ENCODE peak calls at places on chromosome 20, in ten cellular contexts. X, Z, J, R, V, U, H, S, M and G are unnamed samples. For H3K9me3, the result is how much of the 10 kb centered on the place peaks cover.

GRCh38 chr20:37615507-37616425 is 78.1 kb upstream of the CTNNBL1 start:
- DNase-seq in X (no peak), Z (no peak), J (peak), R (no peak), V (peak), U (no peak), H (no peak), S (peak), M (no peak), G (no peak)

GRCh38 chr20:51402201-51402600 is 140.3 kb downstream of the NFATC2 start:
- DNase-seq in X (peak), Z (peak), J (peak), R (no peak), V (no peak), U (no peak), H (no peak), S (peak), M (no peak), G (no peak)

GRCh38 chr20:23625236-23625964 is 12.4 kb downstream of the CST3 start:
- DNase-seq in X (no peak), Z (no peak), J (no peak), R (no peak), V (no peak), U (no peak), H (no peak), S (no peak), M (no peak), G (no peak)

GRCh38 chr20:33275215-33275614 is 7.8 kb upstream of the BPIFB1 start:
- DNase-seq in X (no peak), Z (no peak), J (no peak), R (no peak), V (no peak), U (no peak), H (no peak), S (no peak), M (no peak), G (no peak)

GRCh38 chr20:63007722-63008488 is 1.1 kb upstream of the BHLHE23 start:
- DNase-seq in X (no peak), Z (no peak), J (no peak), R (no peak), V (no peak), U (no peak), H (no peak), S (no peak), M (no peak), G (no peak)

GRCh38 chr20:24492031-24492607 is 22.7 kb downstream of the SYNDIG1 start:
- DNase-seq in X (no peak), Z (no peak), J (no peak), R (no peak), V (no peak), U (no peak), H (no peak), S (no peak), M (no peak), G (no peak)

GRCh38 chr20:53154540-53154939 is 182.4 kb downstream of the TSHZ2 start:
- DNase-seq in X (no peak), Z (no peak), J (no peak), R (no peak), V (no peak), U (no peak), H (no peak), S (peak), M (no peak), G (no peak)

GRCh38 chr20:62190639-62191411 is 8.0 kb downstream of the MTG2 start:
- DNase-seq in X (no peak), Z (no peak), J (no peak), R (no peak), V (no peak), U (no peak), H (no peak), S (no peak), M (no peak), G (no peak)

GRCh38 chr20:62285722-62286121 is 17.1 kb upstream of the ADRM1 start:
- DNase-seq in X (no peak), Z (no peak), J (no peak), R (no peak), V (no peak), U (no peak), H (no peak), S (no peak), M (peak), G (no peak)

GRCh38 chr20:56786503-56786902 is 157.4 kb downstream of the TFAP2C start:
- DNase-seq in X (no peak), Z (no peak), J (no peak), R (no peak), V (no peak), U (no peak), H (no peak), S (no peak), M (no peak), G (no peak)

GRCh38 chr20:32564921-32565734 is 20.0 kb downstream of the NOL4L start:
- DNase-seq in X (no peak), Z (no peak), J (peak), R (no peak), V (no peak), U (no peak), H (no peak), S (no peak), M (peak), G (no peak)

GRCh38 chr20:34927736-34928135 is 27.9 kb downstream of the GSS start:
- DNase-seq in X (peak), Z (peak), J (no peak), R (no peak), V (peak), U (no peak), H (no peak), S (no peak), M (no peak), G (no peak)

GRCh38 chr20:59124326-59125029 is 39.1 kb upstream of the ZNF831 start:
- DNase-seq in X (no peak), Z (no peak), J (no peak), R (no peak), V (no peak), U (no peak), H (peak), S (no peak), M (no peak), G (no peak)

GRCh38 chr20:16974080-16974854 is 226.1 kb downstream of the OTOR start:
- DNase-seq in X (no peak), Z (no peak), J (no peak), R (peak), V (no peak), U (no peak), H (no peak), S (no peak), M (no peak), G (no peak)

GRCh38 chr20:58303547-58303946 is 6.0 kb upstream of the RAB22A start:
- DNase-seq in X (no peak), Z (no peak), J (no peak), R (no peak), V (no peak), U (no peak), H (no peak), S (no peak), M (no peak), G (no peak)

GRCh38 chr20:50110141-50111047 is 2.6 kb downstream of the UBE2V1 start:
- DNase-seq in X (no peak), Z (peak), J (peak), R (no peak), V (no peak), U (no peak), H (peak), S (peak), M (no peak), G (no peak)

GRCh38 chr20:33635341-33635740 is 26.8 kb upstream of the C20orf144 start:
- DNase-seq in X (no peak), Z (no peak), J (no peak), R (no peak), V (no peak), U (no peak), H (no peak), S (no peak), M (no peak), G (no peak)

GRCh38 chr20:967796-968742 is 34.0 kb downstream of the RSPO4 start:
- DNase-seq in X (peak), Z (no peak), J (no peak), R (no peak), V (no peak), U (no peak), H (no peak), S (peak), M (no peak), G (no peak)

GRCh38 chr20:25695532-25696383 is 895 bp downstream of the ZNF337 start:
- DNase-seq in X (no peak), Z (no peak), J (peak), R (no peak), V (no peak), U (no peak), H (peak), S (peak), M (no peak), G (no peak)

GRCh38 chr20:56788041-56788670 is 159.1 kb downstream of the TFAP2C start:
- DNase-seq in X (peak), Z (peak), J (peak), R (no peak), V (peak), U (no peak), H (peak), S (peak), M (no peak), G (no peak)

GRCh38 chr20:29419378-29419777 is 1838.1 kb upstream of the DEFB115 start:
- DNase-seq in X (no peak), Z (no peak), J (no peak), R (no peak), V (no peak), U (no peak), H (no peak), S (no peak), M (no peak), G (no peak)
- H3K9me3 ChIP-seq in X (under half), Z (under half), J (under half), R (under half), V (under half), U (under half), H (under half), S (under half), M (under half), G (under half)

GRCh38 chr20:31488171-31488570 is 13.1 kb downstream of the REM1 start:
- DNase-seq in X (no peak), Z (no peak), J (no peak), R (no peak), V (no peak), U (no peak), H (no peak), S (no peak), M (no peak), G (no peak)

GRCh38 chr20:31494131-31494530 is 19.0 kb downstream of the REM1 start:
- DNase-seq in X (peak), Z (peak), J (no peak), R (no peak), V (peak), U (no peak), H (peak), S (peak), M (no peak), G (no peak)

GRCh38 chr20:31489152-31489551 is 14.1 kb downstream of the REM1 start:
- DNase-seq in X (no peak), Z (no peak), J (no peak), R (no peak), V (no peak), U (no peak), H (no peak), S (no peak), M (no peak), G (no peak)

GRCh38 chr20:31485450-31486339 is 10.6 kb downstream of the REM1 start:
- DNase-seq in X (peak), Z (no peak), J (peak), R (peak), V (no peak), U (peak), H (peak), S (peak), M (peak), G (no peak)

GRCh38 chr20:31490752-31491151 is 15.7 kb downstream of the REM1 start:
- DNase-seq in X (no peak), Z (no peak), J (no peak), R (no peak), V (no peak), U (no peak), H (no peak), S (no peak), M (no peak), G (no peak)
- H3K9me3 ChIP-seq in X (under half), Z (under half), J (under half), R (under half), V (under half), U (under half), H (under half), S (under half), M (under half), G (under half)

GRCh38 chr20:11468880-11469279 is 448.8 kb upstream of the BTBD3 start:
- DNase-seq in X (no peak), Z (no peak), J (no peak), R (no peak), V (no peak), U (no peak), H (no peak), S (no peak), M (no peak), G (no peak)

GRCh38 chr20:11469795-11470495 is 447.7 kb upstream of the BTBD3 start:
- DNase-seq in X (no peak), Z (no peak), J (no peak), R (no peak), V (no peak), U (no peak), H (no peak), S (no peak), M (no peak), G (no peak)

GRCh38 chr20:11467436-11467835 is 450.3 kb upstream of the BTBD3 start:
- DNase-seq in X (no peak), Z (no peak), J (no peak), R (no peak), V (no peak), U (no peak), H (no peak), S (no peak), M (no peak), G (no peak)
- H3K9me3 ChIP-seq in X (under half), Z (under half), J (under half), R (under half), V (under half), U (under half), H (under half), S (under half), M (under half), G (under half)

GRCh38 chr20:29298759-29299613 is 1958.5 kb upstream of the DEFB115 start:
- DNase-seq in X (no peak), Z (no peak), J (no peak), R (no peak), V (no peak), U (no peak), H (no peak), S (peak), M (no peak), G (no peak)

GRCh38 chr20:29301624-29302259 is 1955.7 kb upstream of the DEFB115 start:
- DNase-seq in X (no peak), Z (no peak), J (no peak), R (peak), V (no peak), U (no peak), H (no peak), S (no peak), M (no peak), G (no peak)

GRCh38 chr20:29298271-29298590 is 1959.2 kb upstream of the DEFB115 start:
- DNase-seq in X (no peak), Z (no peak), J (no peak), R (peak), V (no peak), U (no peak), H (no peak), S (no peak), M (no peak), G (no peak)

GRCh38 chr20:29300579-29301551 is 1956.6 kb upstream of the DEFB115 start:
- DNase-seq in X (no peak), Z (no peak), J (no peak), R (peak), V (no peak), U (no peak), H (no peak), S (no peak), M (no peak), G (no peak)

GRCh38 chr20:29299811-29300578 is 1957.5 kb upstream of the DEFB115 start:
- DNase-seq in X (no peak), Z (no peak), J (no peak), R (peak), V (no peak), U (no peak), H (no peak), S (no peak), M (no peak), G (no peak)
- H3K9me3 ChIP-seq in X (under half), Z (under half), J (under half), R (under half), V (under half), U (under half), H (under half), S (under half), M (half or more), G (under half)

GRCh38 chr20:36446557-36446956 is 94.8 kb upstream of the MYL9 start:
- DNase-seq in X (no peak), Z (no peak), J (no peak), R (peak), V (no peak), U (no peak), H (no peak), S (no peak), M (no peak), G (no peak)
- H3K9me3 ChIP-seq in X (under half), Z (under half), J (under half), R (under half), V (under half), U (under half), H (under half), S (under half), M (under half), G (under half)